ENCODE peak calls at places on chromosome 3, in ten cellular contexts. O is testis, F is transverse colon, M is A549, L is H1, P is stomach, A is esophagus muscularis mucosa, U is tibial nerve, S is ovary, R is sigmoid colon. V is an unnamed sample. For H3K9me3, the result is how much of the 10 kb centered on the place peaks cover.

GRCh38 chr3:34260991-34261365 is 462.5 kb downstream of the PDCD6IP start:
- DNase-seq in O (no peak), F (no peak), S (no peak), M (no peak), U (no peak), R (no peak), L (no peak), A (no peak), P (no peak), V (no peak)

GRCh38 chr3:152547153-152547552 is 278.4 kb downstream of the MBNL1 start:
- DNase-seq in P (no peak), R (no peak), O (no peak), L (no peak), A (no peak), S (no peak), U (no peak), F (no peak), M (no peak), V (no peak)

GRCh38 chr3:6807967-6808588 is 52.8 kb upstream of the GRM7 start:
- DNase-seq in M (no peak), S (no peak), A (no peak), P (no peak), L (no peak), U (no peak), R (no peak), F (no peak), O (no peak), V (no peak)

GRCh38 chr3:148717918-148718317 is 20.2 kb downstream of the AGTR1 start:
- DNase-seq in A (no peak), F (no peak), M (no peak), O (no peak), S (no peak), P (no peak), L (no peak), U (no peak), R (no peak), V (no peak)

GRCh38 chr3:115713247-115713646 is 89.9 kb downstream of the GAP43 start:
- DNase-seq in P (peak), M (no peak), U (no peak), A (no peak), R (no peak), O (no peak), L (no peak), S (no peak), F (no peak), V (no peak)

GRCh38 chr3:9412293-9412692 is 14.9 kb downstream of the SETD5 start:
- DNase-seq in O (no peak), U (no peak), L (no peak), R (no peak), P (no peak), F (no peak), S (no peak), M (no peak), A (no peak), V (no peak)

GRCh38 chr3:59953104-59953503 is 903.3 kb upstream of the CFAP20DC start:
- DNase-seq in O (no peak), A (no peak), U (no peak), S (no peak), P (no peak), R (no peak), M (no peak), L (no peak), F (no peak), V (no peak)

GRCh38 chr3:184255291-184256039 is 5.9 kb downstream of the CAMK2N2 start:
- DNase-seq in P (no peak), R (no peak), A (no peak), O (no peak), U (no peak), M (no peak), S (no peak), L (no peak), F (no peak), V (no peak)

GRCh38 chr3:194386610-194387009 is 12.5 kb downstream of the GP5 start:
- DNase-seq in A (no peak), F (no peak), M (no peak), U (no peak), O (no peak), S (no peak), P (no peak), R (no peak), L (peak), V (no peak)

GRCh38 chr3:139293665-139294023 is 50.2 kb upstream of the MRPS22 start:
- DNase-seq in P (no peak), S (no peak), F (no peak), R (no peak), L (no peak), U (no peak), O (no peak), M (no peak), A (no peak), V (no peak)

GRCh38 chr3:151195818-151196217 is 7.2 kb downstream of the GPR171 start:
- DNase-seq in U (no peak), S (no peak), M (no peak), L (no peak), R (no peak), A (no peak), F (no peak), O (no peak), P (no peak), V (no peak)

GRCh38 chr3:4494807-4495200 is 1.7 kb downstream of the ITPR1 start:
- DNase-seq in O (peak), R (no peak), S (no peak), M (no peak), F (no peak), L (no peak), P (no peak), A (no peak), U (no peak), V (no peak)

GRCh38 chr3:184357248-184358139 is 3.9 kb downstream of the CLCN2 start:
- DNase-seq in L (no peak), R (no peak), O (no peak), F (no peak), P (no peak), M (no peak), S (no peak), U (no peak), A (no peak), V (no peak)

GRCh38 chr3:50594253-50594785 is 17.3 kb downstream of the CISH start:
- DNase-seq in L (no peak), A (no peak), S (no peak), F (no peak), R (no peak), O (no peak), U (no peak), P (no peak), M (no peak), V (no peak)

GRCh38 chr3:20773320-20773984 is 587.4 kb upstream of the SGO1 start:
- DNase-seq in A (no peak), M (no peak), R (no peak), F (no peak), O (no peak), S (no peak), P (no peak), U (no peak), L (no peak), V (no peak)

GRCh38 chr3:136075816-136076215 is 110.3 kb downstream of the PPP2R3A start:
- DNase-seq in U (no peak), S (no peak), M (no peak), O (no peak), P (no peak), L (no peak), F (no peak), R (no peak), A (no peak), V (no peak)

GRCh38 chr3:63809607-63810006 is 9.5 kb upstream of the C3orf49 start:
- DNase-seq in M (no peak), L (no peak), S (no peak), P (no peak), U (no peak), A (no peak), F (no peak), O (no peak), R (no peak), V (no peak)

GRCh38 chr3:192817506-192817905 is 90.2 kb upstream of the FGF12 start:
- DNase-seq in A (peak), F (no peak), U (no peak), P (no peak), R (no peak), L (no peak), S (no peak), M (no peak), O (no peak), V (no peak)

GRCh38 chr3:82133070-82133606 is 371.7 kb upstream of the GBE1 start:
- DNase-seq in O (peak), S (peak), P (peak), F (peak), M (peak), L (peak), A (no peak), R (peak), U (peak), V (peak)

GRCh38 chr3:176514297-176514696 is 683.0 kb downstream of the TBL1XR1 start:
- DNase-seq in U (no peak), F (no peak), O (peak), A (no peak), S (no peak), M (peak), L (peak), P (no peak), R (no peak), V (no peak)

GRCh38 chr3:146496726-146497125 is 27.4 kb upstream of the PLSCR2 start:
- DNase-seq in S (no peak), P (no peak), F (no peak), U (no peak), M (no peak), A (no peak), O (no peak), L (no peak), R (no peak), V (no peak)

GRCh38 chr3:10263549-10264363 is 15.5 kb downstream of the TATDN2 start:
- DNase-seq in L (peak), U (no peak), A (no peak), S (peak), R (peak), O (peak), M (peak), F (peak), P (no peak), V (peak)

GRCh38 chr3:128997486-128997885 is 3.6 kb upstream of the CFAP92 start:
- DNase-seq in U (no peak), R (no peak), O (no peak), F (no peak), L (no peak), M (no peak), A (no peak), P (no peak), S (no peak), V (no peak)

GRCh38 chr3:57095361-57095760 is 34.9 kb downstream of the SPATA12 start:
- DNase-seq in F (no peak), U (no peak), L (no peak), A (no peak), M (no peak), P (no peak), R (no peak), S (no peak), O (no peak), V (no peak)

GRCh38 chr3:171565671-171566070 is 105.5 kb upstream of the TNIK start:
- DNase-seq in R (no peak), A (no peak), S (no peak), M (no peak), O (no peak), P (no peak), F (no peak), L (no peak), U (no peak), V (no peak)

GRCh38 chr3:185916042-185916833 is 21.6 kb downstream of the TRA2B start:
- DNase-seq in R (no peak), U (no peak), L (no peak), F (no peak), A (no peak), M (no peak), O (no peak), S (no peak), P (no peak), V (no peak)

GRCh38 chr3:156488771-156489170 is 66.1 kb downstream of the SSR3 start:
- DNase-seq in R (no peak), U (no peak), A (no peak), P (no peak), S (no peak), O (no peak), L (no peak), M (no peak), F (no peak), V (no peak)

GRCh38 chr3:156492801-156493261 is 62.1 kb downstream of the SSR3 start:
- DNase-seq in A (no peak), R (no peak), O (no peak), S (no peak), U (no peak), M (no peak), L (no peak), P (no peak), F (no peak), V (no peak)

GRCh38 chr3:156493887-156494286 is 61.0 kb downstream of the SSR3 start:
- DNase-seq in M (no peak), L (no peak), U (no peak), A (no peak), P (no peak), O (no peak), F (no peak), R (no peak), S (no peak), V (no peak)

GRCh38 chr3:156491192-156491591 is 63.7 kb downstream of the SSR3 start:
- DNase-seq in R (no peak), S (no peak), L (no peak), A (no peak), U (no peak), P (no peak), F (no peak), M (no peak), O (no peak), V (no peak)

DNA sequence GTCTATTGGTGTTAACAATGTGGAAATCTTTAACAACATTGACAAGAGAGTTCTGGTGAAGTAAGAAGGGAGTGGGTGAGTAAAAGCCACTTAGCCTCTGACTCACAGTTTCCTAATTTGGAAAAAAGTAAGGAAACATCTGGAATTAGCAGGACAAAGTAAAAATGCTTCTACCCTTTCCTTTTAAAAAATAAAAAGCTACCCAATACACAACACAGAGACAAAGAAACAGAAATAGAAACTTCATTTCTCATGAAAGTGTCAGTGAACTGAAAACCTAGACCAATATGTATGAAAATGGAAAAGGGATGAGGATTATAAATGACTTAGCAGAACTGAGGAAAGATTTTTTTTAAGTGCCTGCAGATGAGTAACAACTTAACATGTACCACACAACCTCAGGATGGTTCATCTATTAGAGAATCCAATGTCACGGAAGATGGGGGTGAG is 65.4 kb downstream of the SSR3 start:
- DNase-seq in M (no peak), L (no peak), O (no peak), R (no peak), P (no peak), U (no peak), S (no peak), A (no peak), F (no peak), V (no peak)
- TF ChIP-seq POLR2A in M (no peak), L (no peak), O (no peak), R (no peak), P (no peak), U (no peak), S (no peak), A (no peak), F (no peak), V (no peak)

GRCh38 chr3:43699864-43700263 is 9.1 kb downstream of the ABHD5 start:
- DNase-seq in P (no peak), M (peak), F (peak), O (no peak), R (no peak), A (no peak), L (no peak), U (no peak), S (no peak), V (no peak)
- H3K27ac ChIP-seq in P (no peak), M (no peak), F (no peak), O (no peak), R (no peak), A (no peak), L (no peak), U (no peak), S (no peak), V (no peak)

DNA sequence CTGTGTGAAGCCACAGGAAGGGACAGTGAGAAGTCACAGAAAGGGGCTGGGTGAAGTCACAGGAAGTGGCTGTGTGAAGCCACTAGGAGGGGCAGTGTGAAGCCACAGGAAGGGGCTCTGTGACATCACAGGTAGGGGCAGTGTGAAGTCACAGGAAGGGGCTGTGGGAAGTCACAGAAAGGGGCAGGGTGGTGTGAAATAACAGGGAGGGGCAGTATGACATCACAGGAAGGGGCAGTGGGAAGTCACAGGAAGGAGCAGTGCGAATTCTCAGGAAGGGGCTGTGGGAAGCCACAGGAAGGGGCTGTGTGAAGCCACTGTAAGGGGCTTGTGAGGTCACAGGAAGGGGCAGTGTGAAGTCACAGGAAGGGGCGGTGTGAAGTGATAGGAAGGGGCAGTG is 35.9 kb downstream of the GASK1A start:
- DNase-seq in L (no peak), R (no peak), U (no peak), S (no peak), F (no peak), P (no peak), M (no peak), A (no peak), O (no peak), V (no peak)
- H3K9me3 ChIP-seq in L (under half), R (under half), U (under half), S (under half), F (under half), P (under half), M (under half), A (under half), O (under half), V (half or more)

GRCh38 chr3:8157640-8158039 is 344.0 kb upstream of the LMCD1 start:
- DNase-seq in P (no peak), A (peak), F (no peak), R (no peak), O (no peak), L (no peak), M (no peak), S (no peak), U (no peak), V (no peak)
- TF ChIP-seq POLR2A in P (no peak), A (no peak), F (no peak), R (no peak), O (no peak), L (no peak), M (no peak), S (no peak), U (no peak), V (no peak)

DNA sequence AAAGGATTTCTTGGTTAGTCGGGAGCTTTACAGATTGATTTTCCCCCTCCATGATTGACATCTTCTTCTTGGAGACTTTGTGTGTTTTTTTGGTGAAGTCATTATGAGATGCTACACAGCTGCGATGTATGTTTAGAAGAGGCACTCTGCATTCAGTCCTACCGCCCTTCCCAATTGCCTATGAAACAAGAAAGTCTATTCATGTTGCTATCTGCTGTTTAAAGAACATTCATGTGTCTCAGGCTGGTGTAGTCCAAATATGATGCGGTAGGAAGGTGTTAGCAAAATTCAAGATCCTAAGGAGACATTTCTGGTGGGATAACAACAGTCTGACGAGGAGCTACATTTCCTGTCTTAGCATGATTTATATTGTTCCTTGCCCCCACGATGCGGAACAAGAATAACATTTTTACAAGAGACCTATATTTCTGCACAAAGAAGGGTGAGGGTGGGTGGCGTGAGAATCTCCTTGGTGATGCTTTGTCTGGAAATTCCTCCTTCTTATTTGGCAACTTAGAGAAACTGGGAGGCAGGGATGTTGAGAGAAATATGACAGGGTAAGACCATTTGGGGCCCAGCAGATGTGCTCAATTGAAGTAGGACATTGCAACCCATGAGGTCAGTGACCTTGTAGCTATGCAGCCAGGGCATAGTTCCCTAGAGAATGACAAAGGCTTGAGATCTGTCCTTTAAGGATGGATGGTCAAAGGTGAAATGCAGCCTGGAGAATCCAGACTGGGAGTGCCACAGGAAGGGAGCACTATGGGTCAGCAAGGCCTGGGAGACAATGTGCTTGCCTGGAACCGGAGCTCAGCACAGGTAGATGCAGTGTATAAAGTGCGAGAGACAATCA is 317.3 kb upstream of the TBL1XR1 start:
- DNase-seq in A (no peak), M (no peak), U (no peak), S (no peak), F (no peak), P (no peak), O (no peak), R (no peak), L (no peak), V (no peak)
- H3K27ac ChIP-seq in A (peak), M (no peak), U (no peak), S (no peak), F (peak), P (no peak), O (no peak), R (peak), L (no peak), V (peak)